ENCODE peak calls at places on chromosomes 13 and 19, in seven cellular contexts. A, W, Y, Z, Q, M and E are unnamed samples.

GRCh38 chr19:45439569-45440258 is 16.0 kb upstream of the ERCC1 start:
- DNase-seq in A (peak; percentile 88), W (peak; percentile 85), Y (peak; percentile 95), Z (peak; percentile 83), Q (peak; percentile 93), M (peak; percentile 83), E (peak; percentile 72)

GRCh38 chr13:34002141-34002540 is 184.2 kb downstream of the RFC3 start:
- DNase-seq in A (no peak), W (no peak), Y (no peak), Z (no peak), Q (no peak), M (no peak), E (no peak)

GRCh38 chr19:49848938-49849337 is 2.0 kb upstream of the PTOV1 start:
- DNase-seq in A (no peak), W (no peak), Y (no peak), Z (no peak), Q (no peak), M (no peak), E (no peak)

GRCh38 chr19:1121395-1121794 is 17.6 kb downstream of the GPX4 start:
- DNase-seq in A (no peak), W (no peak), Y (peak; percentile 58), Z (no peak), Q (no peak), M (no peak), E (no peak)

GRCh38 chr19:43380771-43381386 is 27.4 kb downstream of the CD177 start:
- DNase-seq in A (no peak), W (peak; percentile 58), Y (no peak), Z (no peak), Q (no peak), M (no peak), E (no peak)

GRCh38 chr13:108859202-108860012 is 230.0 kb downstream of the MYO16 start:
- DNase-seq in A (no peak), W (no peak), Y (no peak), Z (peak; percentile 73), Q (no peak), M (no peak), E (no peak)

GRCh38 chr19:489418-490196 is 6.7 kb upstream of the MADCAM1 start:
- DNase-seq in A (no peak), W (no peak), Y (no peak), Z (no peak), Q (no peak), M (no peak), E (no peak)

GRCh38 chr13:50801087-50801931 is 42.2 kb downstream of the DLEU7 start:
- DNase-seq in A (peak; percentile 65), W (peak; percentile 46), Y (no peak), Z (peak; percentile 57), Q (peak; percentile 24), M (peak; percentile 54), E (peak; percentile 56)

GRCh38 chr13:83125791-83126190 is 756.5 kb downstream of the SLITRK1 start:
- DNase-seq in A (no peak), W (no peak), Y (no peak), Z (no peak), Q (no peak), M (no peak), E (no peak)

GRCh38 chr19:46727036-46727501 is 10.2 kb upstream of the PRKD2 start:
- DNase-seq in A (no peak), W (no peak), Y (peak; percentile 63), Z (no peak), Q (peak; percentile 43), M (no peak), E (no peak)

GRCh38 chr19:32224371-32225244 is 120.8 kb upstream of the ZNF507 start:
- DNase-seq in A (peak; percentile 56), W (peak; percentile 65), Y (no peak), Z (peak; percentile 71), Q (peak; percentile 72), M (peak; percentile 54), E (peak; percentile 34)

GRCh38 chr13:73090116-73090811 is 31.5 kb downstream of the KLF5 start:
- DNase-seq in A (peak; percentile 72), W (peak; percentile 57), Y (no peak), Z (peak; percentile 91), Q (no peak), M (peak; percentile 70), E (no peak)

GRCh38 chr13:46571189-46571901 is 18.4 kb downstream of the LRCH1 start:
- DNase-seq in A (no peak), W (no peak), Y (no peak), Z (peak; percentile 8), Q (no peak), M (no peak), E (no peak)

GRCh38 chr13:33828431-33829129 is 10.6 kb downstream of the RFC3 start:
- DNase-seq in A (no peak), W (no peak), Y (no peak), Z (no peak), Q (no peak), M (no peak), E (no peak)

GRCh38 chr13:47869780-47870179 is 131.3 kb downstream of the SUCLA2 start:
- DNase-seq in A (no peak), W (no peak), Y (no peak), Z (no peak), Q (no peak), M (no peak), E (no peak)

GRCh38 chr13:55229906-55230569 is 1910.7 kb upstream of the PRR20A start:
- DNase-seq in A (no peak), W (no peak), Y (no peak), Z (no peak), Q (no peak), M (no peak), E (no peak)

GRCh38 chr19:49716154-49716553 is 25.2 kb downstream of the CPT1C start:
- DNase-seq in A (no peak), W (no peak), Y (no peak), Z (no peak), Q (no peak), M (no peak), E (no peak)

GRCh38 chr13:45055902-45056648 is 64.2 kb upstream of the GTF2F2 start:
- DNase-seq in A (peak; percentile 11), W (no peak), Y (peak; percentile 81), Z (no peak), Q (peak; percentile 31), M (no peak), E (no peak)

GRCh38 chr13:53398051-53398450 is 369.4 kb downstream of the OLFM4 start:
- DNase-seq in A (no peak), W (no peak), Y (no peak), Z (no peak), Q (no peak), M (no peak), E (no peak)

GRCh38 chr13:95269756-95270155 is 31.5 kb downstream of the ABCC4 start:
- DNase-seq in A (no peak), W (no peak), Y (no peak), Z (no peak), Q (no peak), M (no peak), E (no peak)
- TF ChIP-seq POLR2A in A (no peak), W (no peak), Y (no peak), Z (no peak), Q (no peak), M (no peak), E (no peak)

GRCh38 chr13:36919206-36919832 is 719 bp downstream of the SMAD9 start:
- DNase-seq in A (peak; percentile 28), W (peak; percentile 39), Y (peak; percentile 68), Z (no peak), Q (peak; percentile 54), M (peak; percentile 27), E (no peak)

GRCh38 chr13:36918246-36919060 is 1.6 kb downstream of the SMAD9 start:
- DNase-seq in A (no peak), W (no peak), Y (no peak), Z (no peak), Q (no peak), M (no peak), E (peak; percentile 18)

GRCh38 chr13:36921902-36922301 is 1.9 kb upstream of the SMAD9 start:
- DNase-seq in A (no peak), W (no peak), Y (no peak), Z (no peak), Q (no peak), M (no peak), E (no peak)

GRCh38 chr13:36920612-36921185 is 661 bp upstream of the SMAD9 start:
- DNase-seq in A (no peak), W (no peak), Y (no peak), Z (no peak), Q (no peak), M (no peak), E (no peak)

DNA sequence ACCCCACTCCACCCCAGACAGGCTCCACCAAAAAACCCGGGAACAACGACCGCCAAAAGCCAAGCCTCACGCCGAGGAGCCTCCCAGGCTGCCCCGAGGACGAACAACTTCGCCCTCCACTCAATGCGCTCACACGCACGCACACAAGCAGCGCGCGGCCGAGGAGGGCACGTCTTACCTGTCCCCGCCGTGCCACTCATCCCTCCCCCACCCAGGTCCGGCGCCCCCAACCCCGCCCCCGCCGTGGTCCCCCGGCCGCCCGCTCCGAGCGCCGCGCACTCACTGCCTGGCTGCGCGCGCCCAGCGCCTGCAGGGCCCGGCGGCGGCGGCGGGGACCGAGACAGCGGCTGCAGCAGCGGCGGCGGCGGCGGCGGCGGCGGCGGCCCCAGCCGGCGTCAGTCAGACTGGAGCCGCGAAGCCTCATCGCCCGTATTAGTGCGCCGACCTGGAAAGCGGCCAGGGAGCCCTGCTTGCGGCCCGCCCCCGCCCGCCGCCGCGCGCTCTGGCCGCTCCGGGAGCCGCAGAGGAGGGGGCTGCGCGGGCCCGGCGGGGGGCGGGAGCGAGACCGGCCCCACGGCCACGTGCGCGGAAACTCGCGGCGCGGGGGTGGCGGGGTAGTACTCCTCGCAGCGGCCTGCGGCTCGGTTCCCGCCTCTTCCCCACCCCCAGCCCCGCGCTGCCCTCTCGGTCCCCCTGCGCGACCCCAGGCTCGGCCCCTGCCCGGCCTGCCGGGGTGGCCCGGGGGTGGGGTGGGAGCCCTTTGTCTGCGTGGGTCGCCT is at the start of gene SMAD9:
- DNase-seq in A (peak; percentile 79), W (peak; percentile 82), Y (peak; percentile 91), Z (peak; percentile 18), Q (peak; percentile 92), M (peak; percentile 73), E (peak; percentile 71)
- TF ChIP-seq EP300 in A (no peak), W (no peak), Y (no peak), Z (no peak), Q (no peak), M (no peak), E (no peak)

GRCh38 chr19:14974488-14974887 is 5.2 kb downstream of the SLC1A6 start:
- DNase-seq in A (no peak), W (no peak), Y (no peak), Z (no peak), Q (no peak), M (no peak), E (no peak)

GRCh38 chr19:14977128-14977527 is 2.5 kb downstream of the SLC1A6 start:
- DNase-seq in A (no peak), W (no peak), Y (no peak), Z (no peak), Q (no peak), M (no peak), E (no peak)

GRCh38 chr19:14972676-14973075 is 7.0 kb downstream of the SLC1A6 start:
- DNase-seq in A (no peak), W (no peak), Y (no peak), Z (no peak), Q (no peak), M (no peak), E (no peak)

GRCh38 chr19:14968247-14968646 is 11.4 kb downstream of the SLC1A6 start:
- DNase-seq in A (no peak), W (no peak), Y (no peak), Z (no peak), Q (no peak), M (no peak), E (no peak)

GRCh38 chr19:14971474-14971873 is 8.2 kb downstream of the SLC1A6 start:
- DNase-seq in A (no peak), W (no peak), Y (no peak), Z (no peak), Q (no peak), M (no peak), E (no peak)
- H3K9me3 ChIP-seq in A (no peaks in the 10 kb centered on the region), W (no peaks in the 10 kb centered on the region), Y (no peaks in the 10 kb centered on the region), Z (no peaks in the 10 kb centered on the region), Q (no peaks in the 10 kb centered on the region), M (no peaks in the 10 kb centered on the region), E (no peaks in the 10 kb centered on the region)

GRCh38 chr13:67986234-67986633 is 756.1 kb upstream of the PCDH9 start:
- DNase-seq in A (no peak), W (no peak), Y (no peak), Z (no peak), Q (no peak), M (no peak), E (no peak)
- TF ChIP-seq POLR2A in A (no peak), W (no peak), Y (no peak), Z (no peak), Q (no peak), M (no peak), E (no peak)